ENCODE peak calls at places on chromosomes 2 and 18, in four cellular contexts. One of them, this sample, is unnamed.

GRCh38 chr2:200379481-200380120 is 73.1 kb downstream of the SPATS2L start:
- DNase-seq in astrocyte of the cerebellum: no peak
- DNase-seq in fibroblast of lung: no peak
- DNase-seq in AG10803: no peak
- DNase-seq in this sample: no peak

GRCh38 chr2:10658914-10659257 is 30.9 kb downstream of the NOL10 start:
- DNase-seq in AG10803: peak; percentile 21
- DNase-seq in fibroblast of lung: no peak
- DNase-seq in astrocyte of the cerebellum: no peak
- DNase-seq in this sample: no peak

GRCh38 chr18:71398530-71398929 is 1109.7 kb downstream of the SOCS6 start:
- DNase-seq in AG10803: no peak
- DNase-seq in fibroblast of lung: peak; percentile 67
- DNase-seq in astrocyte of the cerebellum: peak; percentile 19
- DNase-seq in this sample: no peak

GRCh38 chr2:235766206-235766794 is 272.5 kb downstream of the AGAP1 start:
- DNase-seq in astrocyte of the cerebellum: peak; percentile 79
- DNase-seq in fibroblast of lung: peak; percentile 84
- DNase-seq in AG10803: peak; percentile 78
- DNase-seq in this sample: no peak

GRCh38 chr18:75592527-75592926 is 165.0 kb upstream of the SMIM21 start:
- DNase-seq in AG10803: no peak
- DNase-seq in fibroblast of lung: peak; percentile 9
- DNase-seq in astrocyte of the cerebellum: no peak
- DNase-seq in this sample: no peak

GRCh38 chr2:127857494-127857818 is 499 bp downstream of the POLR2D start:
- DNase-seq in fibroblast of lung: peak; percentile 4
- DNase-seq in AG10803: no peak
- DNase-seq in astrocyte of the cerebellum: no peak
- DNase-seq in this sample: no peak

GRCh38 chr2:107525420-107525819 is 301.3 kb upstream of the RGPD4 start:
- DNase-seq in fibroblast of lung: peak; percentile 59
- DNase-seq in astrocyte of the cerebellum: no peak
- DNase-seq in AG10803: peak; percentile 24
- DNase-seq in this sample: no peak

GRCh38 chr2:83085869-83086268 is 1373.2 kb downstream of the SUCLG1 start:
- DNase-seq in fibroblast of lung: no peak
- DNase-seq in astrocyte of the cerebellum: no peak
- DNase-seq in AG10803: no peak
- DNase-seq in this sample: no peak

GRCh38 chr2:68653538-68653982 is 10.2 kb downstream of the PROKR1 start:
- DNase-seq in fibroblast of lung: peak; percentile 53
- DNase-seq in AG10803: no peak
- DNase-seq in astrocyte of the cerebellum: peak; percentile 91
- DNase-seq in this sample: no peak

GRCh38 chr2:171411791-171412483 is 21.9 kb downstream of the METTL8 start:
- DNase-seq in AG10803: peak; percentile 61
- DNase-seq in astrocyte of the cerebellum: no peak
- DNase-seq in fibroblast of lung: no peak
- DNase-seq in this sample: no peak

GRCh38 chr2:227406177-227407031 is 18.7 kb upstream of the SCYGR1 start:
- DNase-seq in fibroblast of lung: peak; percentile 98
- DNase-seq in astrocyte of the cerebellum: peak; percentile 99
- DNase-seq in AG10803: peak; percentile 97
- DNase-seq in this sample: no peak

GRCh38 chr18:28767201-28767600 is 590.3 kb upstream of the CDH2 start:
- DNase-seq in astrocyte of the cerebellum: no peak
- DNase-seq in AG10803: no peak
- DNase-seq in fibroblast of lung: no peak
- DNase-seq in this sample: no peak

GRCh38 chr2:70062270-70062669 is 25.0 kb upstream of the PCBP1 start:
- DNase-seq in astrocyte of the cerebellum: no peak
- DNase-seq in AG10803: no peak
- DNase-seq in fibroblast of lung: no peak
- DNase-seq in this sample: no peak

GRCh38 chr18:44842588-44843412 is 162.1 kb downstream of the SETBP1 start:
- DNase-seq in AG10803: no peak
- DNase-seq in astrocyte of the cerebellum: no peak
- DNase-seq in fibroblast of lung: no peak
- DNase-seq in this sample: no peak

GRCh38 chr2:50722828-50723227 is 309.1 kb downstream of the NRXN1 start:
- DNase-seq in fibroblast of lung: no peak
- DNase-seq in AG10803: no peak
- DNase-seq in astrocyte of the cerebellum: no peak
- DNase-seq in this sample: no peak

GRCh38 chr2:196759378-196759706 is 40.1 kb downstream of the GTF3C3 start:
- DNase-seq in fibroblast of lung: peak; percentile 8
- DNase-seq in astrocyte of the cerebellum: no peak
- DNase-seq in AG10803: peak; percentile 25
- DNase-seq in this sample: no peak

GRCh38 chr18:24734058-24734457 is 273.6 kb downstream of the HRH4 start:
- DNase-seq in astrocyte of the cerebellum: no peak
- DNase-seq in fibroblast of lung: peak; percentile 16
- DNase-seq in AG10803: no peak
- DNase-seq in this sample: no peak
- TF ChIP-seq CTCF in astrocyte of the cerebellum: peak; percentile 13
- TF ChIP-seq CTCF in fibroblast of lung: no peak
- TF ChIP-seq CTCF in AG10803: peak; percentile 41
- TF ChIP-seq CTCF in this sample: no peak

GRCh38 chr2:776517-776916 is 99.3 kb upstream of the TMEM18 start:
- DNase-seq in fibroblast of lung: no peak
- DNase-seq in AG10803: no peak
- DNase-seq in astrocyte of the cerebellum: no peak
- DNase-seq in this sample: no peak
- TF ChIP-seq CTCF in fibroblast of lung: no peak
- TF ChIP-seq CTCF in AG10803: no peak
- TF ChIP-seq CTCF in astrocyte of the cerebellum: no peak
- TF ChIP-seq CTCF in this sample: no peak

GRCh38 chr2:23719721-23720120 is 207.2 kb downstream of the ATAD2B start:
- DNase-seq in AG10803: no peak
- DNase-seq in fibroblast of lung: no peak
- DNase-seq in astrocyte of the cerebellum: no peak
- DNase-seq in this sample: no peak
- TF ChIP-seq CTCF in AG10803: no peak
- TF ChIP-seq CTCF in fibroblast of lung: no peak
- TF ChIP-seq CTCF in astrocyte of the cerebellum: no peak
- TF ChIP-seq CTCF in this sample: no peak

GRCh38 chr2:174033163-174033550 is 68.0 kb upstream of the SP3 start:
- DNase-seq in AG10803: no peak
- DNase-seq in fibroblast of lung: no peak
- DNase-seq in astrocyte of the cerebellum: no peak
- DNase-seq in this sample: no peak

GRCh38 chr2:174036825-174037224 is 71.7 kb upstream of the SP3 start:
- DNase-seq in astrocyte of the cerebellum: no peak
- DNase-seq in fibroblast of lung: no peak
- DNase-seq in AG10803: no peak
- DNase-seq in this sample: no peak

GRCh38 chr2:174035117-174035516 is 69.9 kb upstream of the SP3 start:
- DNase-seq in astrocyte of the cerebellum: no peak
- DNase-seq in fibroblast of lung: no peak
- DNase-seq in AG10803: no peak
- DNase-seq in this sample: no peak

GRCh38 chr2:174038472-174038871 is 73.3 kb upstream of the SP3 start:
- DNase-seq in AG10803: no peak
- DNase-seq in astrocyte of the cerebellum: no peak
- DNase-seq in fibroblast of lung: no peak
- DNase-seq in this sample: no peak

GRCh38 chr2:174035981-174036742 is 71.0 kb upstream of the SP3 start:
- DNase-seq in AG10803: peak; percentile 62
- DNase-seq in astrocyte of the cerebellum: no peak
- DNase-seq in fibroblast of lung: peak; percentile 67
- DNase-seq in this sample: no peak
- TF ChIP-seq CTCF in AG10803: peak; percentile 60
- TF ChIP-seq CTCF in astrocyte of the cerebellum: peak; percentile 20
- TF ChIP-seq CTCF in fibroblast of lung: peak; percentile 13
- TF ChIP-seq CTCF in this sample: no peak

GRCh38 chr2:204177977-204178522 is 241.5 kb downstream of the ICOS start:
- DNase-seq in AG10803: peak; percentile 4
- DNase-seq in astrocyte of the cerebellum: no peak
- DNase-seq in fibroblast of lung: peak; percentile 9
- DNase-seq in this sample: no peak

GRCh38 chr2:204180671-204181070 is 244.1 kb downstream of the ICOS start:
- DNase-seq in fibroblast of lung: no peak
- DNase-seq in AG10803: no peak
- DNase-seq in astrocyte of the cerebellum: no peak
- DNase-seq in this sample: no peak

GRCh38 chr2:204187513-204188088 is 251.0 kb downstream of the ICOS start:
- DNase-seq in astrocyte of the cerebellum: no peak
- DNase-seq in AG10803: no peak
- DNase-seq in fibroblast of lung: no peak
- DNase-seq in this sample: no peak

DNA sequence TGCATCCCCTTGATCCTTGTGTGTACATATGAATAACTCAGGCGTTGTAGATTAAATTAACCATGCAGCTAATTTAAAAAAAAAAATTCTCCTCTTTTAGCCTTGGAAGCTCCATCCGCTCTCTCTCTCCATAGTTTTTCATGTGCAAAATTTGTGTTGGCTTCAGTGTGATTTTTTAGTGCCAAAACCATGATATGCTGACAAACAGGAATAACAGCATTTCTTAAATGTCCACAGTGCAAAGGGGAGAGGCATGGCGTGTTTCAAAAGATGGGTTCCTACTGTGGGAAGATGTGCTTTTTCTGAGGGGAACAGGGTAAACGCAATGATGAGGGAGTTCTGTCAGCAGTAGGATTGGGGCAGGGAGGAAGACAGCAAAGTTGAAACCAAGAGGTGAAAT is 247.0 kb downstream of the ICOS start:
- DNase-seq in astrocyte of the cerebellum: no peak
- DNase-seq in fibroblast of lung: no peak
- DNase-seq in AG10803: no peak
- DNase-seq in this sample: no peak
- TF ChIP-seq CTCF in astrocyte of the cerebellum: no peak
- TF ChIP-seq CTCF in fibroblast of lung: no peak
- TF ChIP-seq CTCF in AG10803: no peak
- TF ChIP-seq CTCF in this sample: no peak